ENCODE peak calls at places on chromosome 1, in five cellular contexts. B, D, R, J and W are unnamed samples.

GRCh38 chr1:58162952-58163550 is 383.5 kb downstream of the OMA1 start:
- DNase-seq in R (peak; percentile 70), J (peak; percentile 70), B (peak; percentile 21), D (peak; percentile 70), W (peak; percentile 48)

GRCh38 chr1:62237950-62238374 is 43.3 kb downstream of the L1TD1 start:
- DNase-seq in B (no peak), D (no peak), J (no peak), R (no peak), W (no peak)

GRCh38 chr1:88302843-88303486 is 381.1 kb upstream of the PKN2 start:
- DNase-seq in R (peak; percentile 36), D (peak; percentile 21), B (no peak), J (peak; percentile 7), W (no peak)

GRCh38 chr1:31732343-31732742 is 28.5 kb upstream of the COL16A1 start:
- DNase-seq in B (no peak), D (no peak), J (no peak), R (no peak), W (no peak)

GRCh38 chr1:246200738-246201137 is 306.3 kb downstream of the SMYD3 start:
- DNase-seq in R (no peak), B (no peak), J (no peak), D (no peak), W (no peak)

GRCh38 chr1:17356387-17356992 is 15.5 kb upstream of the PADI6 start:
- DNase-seq in B (no peak), D (no peak), J (no peak), R (no peak), W (no peak)

GRCh38 chr1:48329489-48329888 is 107.0 kb downstream of the SLC5A9 start:
- DNase-seq in J (peak; percentile 8), D (no peak), B (no peak), R (no peak), W (no peak)

GRCh38 chr1:112718691-112719418 is 3.7 kb upstream of the PPM1J start:
- DNase-seq in J (no peak), R (peak; percentile 83), D (peak; percentile 42), B (peak; percentile 86), W (peak; percentile 92)

GRCh38 chr1:224282140-224282539 is 47.8 kb downstream of the NVL start:
- DNase-seq in D (no peak), B (no peak), R (no peak), J (no peak), W (no peak)

GRCh38 chr1:101902199-101902598 is 94.5 kb downstream of the OLFM3 start:
- DNase-seq in B (no peak), D (no peak), J (no peak), R (no peak), W (no peak)

GRCh38 chr1:202311880-202312635 is 29.7 kb downstream of the UBE2T start:
- DNase-seq in B (no peak), D (no peak), R (no peak), J (no peak), W (no peak)

GRCh38 chr1:203769505-203770343 is 4.7 kb downstream of the LAX1 start:
- DNase-seq in B (peak; percentile 75), J (peak; percentile 98), R (peak; percentile 89), D (peak; percentile 99), W (peak; percentile 69)

GRCh38 chr1:181317261-181317924 is 165.9 kb upstream of the CACNA1E start:
- DNase-seq in J (no peak), D (no peak), B (no peak), R (no peak), W (no peak)

DNA sequence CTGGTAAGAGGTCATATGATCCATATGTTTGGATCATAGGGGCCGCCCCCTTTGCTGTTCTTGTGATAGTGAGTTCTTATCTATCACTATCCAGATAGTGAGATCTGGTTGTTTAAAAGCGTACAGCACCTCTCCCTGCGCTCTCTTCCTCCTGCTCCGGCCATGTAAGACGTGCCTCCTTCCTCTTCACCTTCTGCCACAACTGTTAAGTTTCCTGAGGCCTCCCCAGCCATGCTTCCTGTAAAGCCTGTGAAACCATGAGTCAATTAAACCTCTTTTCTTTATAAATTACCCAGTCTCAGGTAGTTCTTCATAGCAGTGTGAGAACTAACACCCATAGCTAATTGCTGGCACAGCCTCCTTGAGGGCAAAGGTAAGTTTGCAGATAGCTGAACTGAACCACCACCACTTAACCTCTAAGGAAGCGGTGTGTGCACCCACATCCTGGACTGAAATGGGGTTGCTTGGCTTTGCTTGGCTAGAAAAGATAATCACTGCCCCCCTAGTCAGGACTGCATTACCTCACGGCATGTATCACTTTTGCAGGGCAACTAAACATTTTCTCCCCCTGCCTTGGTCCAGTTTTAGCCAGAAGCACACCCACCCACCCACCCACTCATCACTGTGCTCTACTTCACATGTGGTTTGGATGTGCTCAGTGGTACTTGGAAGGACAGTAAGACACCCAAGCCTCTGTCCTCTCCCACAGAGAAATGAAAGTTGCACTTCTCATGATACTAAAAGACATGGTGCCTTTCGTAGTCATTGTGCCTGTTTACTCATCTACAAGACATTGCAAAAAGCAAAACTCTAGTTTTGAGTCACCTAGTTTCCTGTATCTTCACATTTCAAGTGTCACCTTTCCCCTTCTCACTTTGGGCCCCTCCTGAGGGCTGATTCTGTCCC is 23.1 kb upstream of the PTAFR start:
- DNase-seq in B (no peak), J (no peak), R (peak; percentile 57), D (no peak), W (no peak)
- TF ChIP-seq CTCF in B (no peak), J (no peak), R (no peak), D (no peak), W (no peak)

GRCh38 chr1:23792151-23792945 is 1.4 kb downstream of the LYPLA2 start:
- DNase-seq in D (no peak), B (no peak), R (no peak), J (no peak), W (no peak)
- TF ChIP-seq CTCF in D (no peak), B (no peak), R (no peak), J (no peak), W (no peak)

GRCh38 chr1:55286851-55287602 is 71.9 kb upstream of the USP24 start:
- DNase-seq in B (no peak), D (no peak), J (no peak), R (no peak), W (no peak)

GRCh38 chr1:55282058-55282457 is 66.9 kb upstream of the USP24 start:
- DNase-seq in D (no peak), R (no peak), B (no peak), J (no peak), W (no peak)

GRCh38 chr1:55285849-55286248 is 70.7 kb upstream of the USP24 start:
- DNase-seq in J (peak; percentile 82), D (peak; percentile 87), B (no peak), R (no peak), W (no peak)

GRCh38 chr1:55287732-55288131 is 72.6 kb upstream of the USP24 start:
- DNase-seq in B (no peak), J (no peak), D (no peak), R (no peak), W (no peak)

DNA sequence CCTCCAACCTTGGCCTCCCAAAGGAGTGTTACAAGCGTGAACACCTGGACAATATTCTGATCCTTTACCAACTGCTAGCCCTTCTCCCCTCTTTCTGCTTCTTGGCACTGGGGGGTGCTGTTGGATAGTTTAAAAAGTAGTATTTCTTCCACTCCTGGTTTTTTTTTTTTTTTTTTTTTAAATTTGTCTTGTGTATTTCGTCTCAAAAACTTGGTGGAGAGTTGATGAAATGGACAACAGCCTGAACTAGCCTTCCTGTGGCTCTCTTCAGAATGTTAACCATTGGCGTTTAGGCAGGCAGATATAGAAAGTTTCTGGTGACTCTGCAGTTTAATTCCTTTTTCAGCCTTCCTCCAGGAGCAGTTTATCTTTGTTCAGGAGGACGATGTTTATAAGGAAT is 69.7 kb upstream of the USP24 start:
- DNase-seq in D (peak; percentile 33), R (peak; percentile 59), J (peak; percentile 22), B (no peak), W (no peak)
- TF ChIP-seq CTCF in D (peak; percentile 58), R (no peak), J (peak; percentile 73), B (peak; percentile 64), W (no peak)

DNA sequence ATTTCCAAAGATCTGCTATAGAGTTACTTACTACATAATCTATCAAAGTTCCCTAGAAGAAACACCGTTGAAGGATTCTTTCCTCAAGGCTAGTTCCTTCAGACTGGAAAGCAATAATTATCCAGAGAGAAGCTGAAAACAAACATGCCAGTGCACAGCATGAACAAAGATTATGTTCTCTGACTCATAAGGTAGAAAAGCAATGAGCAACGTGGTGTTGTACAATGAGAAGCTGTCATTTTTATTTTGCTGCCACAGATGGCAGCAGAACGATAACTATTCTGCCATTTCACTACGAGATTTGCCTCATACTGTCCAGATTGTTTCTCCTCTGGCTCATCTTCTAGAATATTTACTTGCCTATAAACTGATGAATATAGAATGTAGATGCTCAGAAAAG is 10.7 kb downstream of the EXTL2 start:
- DNase-seq in R (no peak), D (peak; percentile 82), J (peak; percentile 73), B (no peak), W (no peak)
- TF ChIP-seq CTCF in R (no peak), D (no peak), J (peak; percentile 69), B (no peak), W (no peak)

GRCh38 chr1:14769486-14770274 is 171.2 kb downstream of the KAZN start:
- DNase-seq in B (no peak), J (no peak), D (no peak), R (no peak), W (no peak)
- TF ChIP-seq CTCF in B (no peak), J (peak; percentile 17), D (no peak), R (no peak), W (no peak)

GRCh38 chr1:244834596-244835275 is 722 bp upstream of the COX20 start:
- DNase-seq in J (peak; percentile 85), D (peak; percentile 82), R (peak; percentile 90), B (no peak), W (peak; percentile 76)

GRCh38 chr1:244833734-244834595 is 1.5 kb upstream of the COX20 start:
- DNase-seq in D (peak; percentile 77), J (peak; percentile 47), B (peak; percentile 55), R (peak; percentile 76), W (no peak)

GRCh38 chr1:244836598-244836997 is 1.1 kb downstream of the COX20 start:
- DNase-seq in D (no peak), J (no peak), B (no peak), R (no peak), W (no peak)

GRCh38 chr1:244836135-244836521 is 670 bp downstream of the COX20 start:
- DNase-seq in R (no peak), D (no peak), J (peak; percentile 51), B (no peak), W (no peak)

GRCh38 chr1:244835276-244836134 is at the start of gene COX20:
- DNase-seq in J (peak; percentile 80), R (peak; percentile 95), D (peak; percentile 66), B (peak; percentile 92), W (peak; percentile 89)
- TF ChIP-seq CTCF in J (peak; percentile 13), R (no peak), D (no peak), B (no peak), W (no peak)

GRCh38 chr1:28602536-28603439 is 10.7 kb downstream of the RAB42 start:
- DNase-seq in R (peak; percentile 83), J (peak; percentile 67), B (no peak), D (peak; percentile 65), W (no peak)
- TF ChIP-seq CTCF in R (peak; percentile 34), J (peak; percentile 92), B (peak; percentile 57), D (peak; percentile 61), W (peak; percentile 17)